ENCODE peak calls at places on chromosomes 13 and 19, in six cellular contexts. Y is AG09319; R is fibroblast of mammary gland; U is activated CD8-positive, alpha-beta T cell treated with anti-CD3 and anti-CD28 coated beads for 36 hours; D is CD4-positive, alpha-beta T cell; J is psoas muscle. Q is an unnamed sample.

GRCh38 chr13:36029171-36029570 is 102.0 kb downstream of the DCLK1 start:
- DNase-seq in Y (no peak), U (no peak), R (peak), D (no peak), J (no peak), Q (no peak)

GRCh38 chr13:44667950-44668349 is 91.8 kb upstream of the TSC22D1 start:
- DNase-seq in R (peak), U (no peak), Y (peak), J (no peak), D (no peak), Q (no peak)

GRCh38 chr13:80901111-80902014 is 560.4 kb upstream of the SPRY2 start:
- DNase-seq in R (peak), J (no peak), D (no peak), U (no peak), Y (no peak), Q (no peak)

GRCh38 chr19:18118420-18119242 is 21.1 kb downstream of the MAST3 start:
- DNase-seq in D (no peak), R (peak), U (no peak), Y (no peak), J (no peak), Q (no peak)

GRCh38 chr19:18408053-18408476 is 10.6 kb upstream of the LRRC25 start:
- DNase-seq in U (peak), J (peak), Y (no peak), R (no peak), D (no peak), Q (no peak)

GRCh38 chr19:53511933-53512374 is 26.0 kb upstream of the ZNF331 start:
- DNase-seq in U (peak), D (peak), J (peak), R (peak), Y (peak), Q (peak)

GRCh38 chr19:38838208-38838985 is 6.8 kb upstream of the ECH1 start:
- DNase-seq in Y (no peak), D (no peak), R (no peak), U (peak), J (peak), Q (no peak)

GRCh38 chr19:38506723-38507550 is 73.4 kb downstream of the RYR1 start:
- DNase-seq in R (peak), J (peak), D (peak), U (peak), Y (peak), Q (peak)

GRCh38 chr19:41223431-41224234 is 4.6 kb downstream of the AXL start:
- DNase-seq in J (peak), R (peak), U (peak), D (no peak), Y (no peak), Q (peak)

GRCh38 chr19:33350538-33351309 is 22.8 kb upstream of the CEBPG start:
- DNase-seq in R (peak), U (no peak), J (peak), Y (no peak), D (no peak), Q (no peak)

GRCh38 chr19:18493440-18494266 is 28.2 kb downstream of the ELL start:
- DNase-seq in J (peak), R (no peak), U (no peak), Y (no peak), D (no peak), Q (no peak)

GRCh38 chr19:54137913-54138776 is 583 bp downstream of the CNOT3 start:
- DNase-seq in D (no peak), J (peak), R (no peak), Y (no peak), U (peak), Q (no peak)

GRCh38 chr13:35672611-35673010 is 196.1 kb upstream of the MAB21L1 start:
- DNase-seq in J (no peak), D (no peak), Y (no peak), U (no peak), R (no peak), Q (no peak)

GRCh38 chr13:29908411-29908810 is 58.0 kb upstream of the UBL3 start:
- DNase-seq in J (peak), U (no peak), Y (no peak), D (no peak), R (peak), Q (no peak)

GRCh38 chr13:96821971-96822370 is 172.3 kb downstream of the OXGR1 start:
- DNase-seq in U (no peak), D (no peak), R (no peak), J (no peak), Y (no peak), Q (no peak)

GRCh38 chr19:934865-935422 is 9.1 kb downstream of the ARID3A start:
- DNase-seq in J (peak), D (no peak), U (no peak), Y (no peak), R (peak), Q (no peak)

GRCh38 chr19:8484331-8484894 is 18.0 kb downstream of the PRAM1 start:
- DNase-seq in U (no peak), J (peak), D (no peak), R (no peak), Y (no peak), Q (no peak)

GRCh38 chr19:38452430-38453366 is 19.2 kb downstream of the RYR1 start:
- DNase-seq in R (no peak), D (no peak), J (peak), U (peak), Y (no peak), Q (no peak)

GRCh38 chr19:52626915-52627314 is 11.2 kb downstream of the ZNF83 start:
- DNase-seq in U (no peak), D (no peak), R (no peak), J (no peak), Y (no peak), Q (no peak)

GRCh38 chr13:99122171-99122570 is 78.5 kb upstream of the UBAC2 start:
- DNase-seq in R (no peak), U (no peak), D (no peak), J (no peak), Y (no peak), Q (no peak)

GRCh38 chr19:37999309-38000213 is 92.6 kb downstream of the SIPA1L3 start:
- DNase-seq in R (peak), Y (peak), D (no peak), U (no peak), J (peak), Q (no peak)

GRCh38 chr13:34993470-34993869 is 51.4 kb downstream of the NBEA start:
- DNase-seq in U (no peak), J (no peak), D (no peak), R (peak), Y (no peak), Q (no peak)

GRCh38 chr13:60226507-60226906 is 62.8 kb upstream of the DIAPH3 start:
- DNase-seq in R (peak), Y (peak), J (no peak), D (no peak), U (peak), Q (no peak)

GRCh38 chr13:83150616-83151307 is 731.5 kb downstream of the SLITRK1 start:
- DNase-seq in U (no peak), R (peak), Y (no peak), J (no peak), D (no peak), Q (no peak)

GRCh38 chr13:92187378-92187989 is 789.1 kb downstream of the GPC5 start:
- DNase-seq in J (no peak), U (peak), R (peak), Y (no peak), D (no peak), Q (no peak)

GRCh38 chr19:11335449-11336146 is 3.9 kb downstream of the RAB3D start:
- DNase-seq in J (no peak), D (no peak), Y (no peak), U (no peak), R (no peak), Q (no peak)

GRCh38 chr13:106284358-106284757 is 251.1 kb downstream of the EFNB2 start:
- DNase-seq in Y (no peak), J (no peak), R (no peak), U (no peak), D (no peak), Q (no peak)

GRCh38 chr13:80151016-80151415 is 189.9 kb downstream of the SPRY2 start:
- DNase-seq in U (no peak), Y (no peak), D (no peak), R (no peak), J (no peak), Q (no peak)

GRCh38 chr13:35086667-35087066 is 144.6 kb downstream of the NBEA start:
- DNase-seq in U (no peak), D (no peak), J (no peak), R (peak), Y (no peak), Q (no peak)

GRCh38 chr19:48842744-48843162 is 6.5 kb upstream of the HSD17B14 start:
- DNase-seq in R (peak), Y (no peak), J (no peak), D (peak), U (peak), Q (no peak)

GRCh38 chr19:17540174-17540573 is 15.3 kb upstream of the COLGALT1 start:
- DNase-seq in Y (no peak), R (no peak), J (no peak), D (no peak), U (no peak), Q (no peak)

GRCh38 chr19:5369962-5370367 is 29.4 kb upstream of the PTPRS start:
- DNase-seq in J (no peak), R (peak), D (peak), U (peak), Y (no peak), Q (peak)

GRCh38 chr19:15810335-15810734 is 5.1 kb downstream of the OR10H1 start:
- DNase-seq in U (no peak), R (peak), J (no peak), D (no peak), Y (no peak), Q (no peak)

GRCh38 chr13:24683833-24684599 is 3.8 kb downstream of the ATP12A start:
- DNase-seq in Y (no peak), U (peak), D (peak), J (peak), R (peak), Q (peak)
- TF ChIP-seq CTCF in Y (peak), U (peak), D (peak), J (peak), R (peak), Q (no peak)

DNA sequence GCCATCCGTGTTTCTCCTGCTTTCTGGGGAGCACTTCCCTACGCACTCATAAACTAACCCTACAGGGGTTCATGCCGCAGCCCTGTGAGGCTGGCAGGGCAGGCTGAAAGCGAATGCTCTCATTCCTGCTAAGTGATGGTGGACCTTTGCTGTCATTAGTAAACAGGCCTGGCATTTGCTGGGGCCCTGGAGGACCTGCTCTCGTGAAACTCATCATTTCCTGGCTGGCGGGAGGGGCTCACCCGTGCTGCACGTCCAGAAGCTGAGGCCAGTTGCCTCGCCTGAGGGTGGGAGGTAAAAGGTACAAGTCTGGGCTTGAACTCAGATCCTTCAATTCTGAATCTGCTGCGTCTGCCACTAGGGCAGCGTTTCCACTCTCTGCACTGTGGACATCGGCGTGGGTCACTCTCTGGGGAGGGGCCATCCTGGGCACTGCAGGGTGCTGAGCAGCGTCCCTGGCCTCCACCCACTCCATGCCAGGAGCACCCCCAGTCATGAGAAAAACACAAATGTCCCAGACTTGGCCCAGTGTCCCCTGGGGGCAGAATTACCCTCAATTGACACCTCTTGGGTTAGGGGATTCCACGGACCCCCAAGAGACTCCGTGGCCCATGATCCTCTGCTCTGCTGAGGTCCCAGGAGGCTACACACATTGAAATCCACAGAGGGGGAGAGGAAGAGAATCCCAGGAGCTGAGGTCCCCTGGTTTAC is 7.0 kb downstream of the MOB3A start:
- DNase-seq in R (peak), U (peak), Y (no peak), J (peak), D (no peak), Q (no peak)
- TF ChIP-seq CTCF in R (no peak), U (no peak), Y (no peak), J (no peak), D (no peak), Q (no peak)

GRCh38 chr13:23667750-23668149 is 97.5 kb downstream of the TNFRSF19 start:
- DNase-seq in J (no peak), Y (no peak), U (peak), D (no peak), R (no peak), Q (no peak)
- TF ChIP-seq CTCF in J (no peak), Y (no peak), U (peak), D (no peak), R (no peak), Q (no peak)

GRCh38 chr19:47120461-47120860 is 6.9 kb upstream of the ZC3H4 start:
- DNase-seq in Y (no peak), D (no peak), U (no peak), R (no peak), J (peak), Q (no peak)
- TF ChIP-seq CTCF in Y (no peak), D (no peak), U (no peak), R (no peak), J (no peak), Q (no peak)

DNA sequence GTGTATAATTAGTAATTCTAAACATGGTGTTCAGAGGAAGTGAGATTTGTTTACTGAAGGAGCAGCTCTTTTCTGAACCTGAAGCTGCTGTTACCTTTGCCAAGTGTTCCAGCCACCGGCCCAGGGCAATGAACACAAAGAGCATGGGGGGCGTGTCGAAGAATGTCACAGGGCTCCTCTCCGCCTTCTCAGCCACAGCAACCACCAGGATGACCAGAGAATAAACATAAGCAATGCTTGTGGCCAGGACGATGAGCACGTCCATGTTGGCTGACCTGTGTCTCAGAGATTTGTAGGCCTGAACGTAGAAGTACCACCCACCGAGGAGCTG is 53.1 kb downstream of the ATP7B start:
- DNase-seq in J (no peak), D (no peak), R (no peak), Y (no peak), U (no peak), Q (no peak)
- TF ChIP-seq CTCF in J (no peak), D (no peak), R (no peak), Y (no peak), U (no peak), Q (no peak)

DNA sequence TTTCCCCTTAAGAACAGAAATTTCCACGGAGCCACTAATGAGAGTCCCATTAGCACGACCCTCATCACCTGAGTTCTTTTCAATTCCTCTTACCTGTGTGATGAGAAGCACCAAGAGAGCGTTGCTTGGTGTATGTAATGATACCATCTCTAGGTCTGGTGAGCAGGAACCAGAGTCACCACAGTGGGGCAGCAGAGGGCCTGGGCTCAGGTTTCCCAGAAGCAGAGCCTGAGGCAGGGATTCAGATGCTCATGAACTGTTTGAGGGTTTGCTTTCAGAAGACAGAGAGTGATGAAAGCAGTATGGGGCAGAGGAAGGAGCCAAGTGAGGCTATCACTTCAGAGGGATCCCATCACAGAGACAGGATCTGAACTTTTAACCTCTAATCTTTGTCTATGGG is 3.1 kb upstream of the PTPRH start:
- DNase-seq in R (no peak), Y (no peak), U (peak), D (no peak), J (no peak), Q (no peak)
- TF ChIP-seq CTCF in R (peak), Y (no peak), U (peak), D (no peak), J (no peak), Q (no peak)

GRCh38 chr19:2790194-2790556 is 4.9 kb downstream of the THOP1 start:
- DNase-seq in R (no peak), J (no peak), Y (no peak), D (no peak), U (no peak), Q (no peak)
- TF ChIP-seq CTCF in R (no peak), J (no peak), Y (no peak), D (no peak), U (no peak), Q (no peak)

GRCh38 chr13:43304945-43305344 is 281.6 kb downstream of the DNAJC15 start:
- DNase-seq in J (no peak), R (no peak), D (no peak), Y (no peak), U (no peak), Q (no peak)
- TF ChIP-seq CTCF in J (no peak), R (no peak), D (no peak), Y (no peak), U (no peak), Q (no peak)

GRCh38 chr19:4199699-4200293 is 17.3 kb downstream of the ANKRD24 start:
- DNase-seq in U (no peak), J (no peak), Y (no peak), D (no peak), R (no peak), Q (no peak)
- TF ChIP-seq CTCF in U (no peak), J (no peak), Y (no peak), D (no peak), R (no peak), Q (no peak)

GRCh38 chr13:46666727-46667456 is 113.9 kb downstream of the LRCH1 start:
- DNase-seq in D (no peak), Y (no peak), J (no peak), U (no peak), R (no peak), Q (no peak)
- TF ChIP-seq CTCF in D (no peak), Y (no peak), J (no peak), U (no peak), R (no peak), Q (no peak)

Q was measured in omental fat pad.